ENCODE peak calls at places on chromosomes 16 and 17, in ten cellular contexts. W is CD8-positive, alpha-beta T cell; O is uterus; P is PC-3; N is tibial nerve; B is A549; D is neural progenitor cell; Z is breast epithelium; Q is sigmoid colon; E is heart left ventricle. T is an unnamed sample.

GRCh38 chr17:73131993-73132595 is 32.7 kb upstream of the SSTR2 start:
- DNase-seq in B (no peak), E (no peak), Z (no peak), O (no peak), Q (no peak), N (no peak), W (no peak), P (no peak), D (peak; percentile 68), T (no peak)

GRCh38 chr17:73231363-73231762 is 30.3 kb downstream of the CPSF4L start:
- DNase-seq in Q (no peak), O (no peak), D (no peak), Z (no peak), E (no peak), P (peak; percentile 35), N (no peak), B (peak; percentile 43), W (no peak), T (peak; percentile 13)

GRCh38 chr17:40362696-40363479 is 1.6 kb downstream of the GJD3 start:
- DNase-seq in O (no peak), B (peak; percentile 97), E (peak; percentile 85), N (no peak), P (peak; percentile 75), W (peak; percentile 78), Q (peak; percentile 79), Z (peak; percentile 82), D (peak; percentile 92), T (peak; percentile 76)

GRCh38 chr17:27947005-27947406 is 53.8 kb upstream of the LYRM9 start:
- DNase-seq in B (no peak), Z (no peak), Q (no peak), N (no peak), W (no peak), E (no peak), P (no peak), D (peak; percentile 52), O (no peak), T (no peak)

GRCh38 chr16:13376174-13376573 is 474.8 kb downstream of the SHISA9 start:
- DNase-seq in O (no peak), N (no peak), Z (no peak), D (no peak), P (no peak), E (no peak), Q (no peak), B (no peak), W (no peak), T (no peak)

GRCh38 chr17:74820037-74820436 is 39.6 kb downstream of the GRIN2C start:
- DNase-seq in P (no peak), B (no peak), O (no peak), E (no peak), W (no peak), Q (no peak), Z (no peak), N (no peak), D (no peak), T (no peak)

GRCh38 chr16:16143038-16143763 is 80.1 kb downstream of the ABCC6 start:
- DNase-seq in P (peak; percentile 14), E (no peak), O (no peak), N (no peak), Z (no peak), W (no peak), D (peak; percentile 37), B (peak; percentile 69), Q (no peak), T (peak; percentile 32)

GRCh38 chr16:84729716-84730320 is 30.0 kb downstream of the USP10 start:
- DNase-seq in N (no peak), Z (no peak), E (no peak), B (no peak), O (no peak), P (peak; percentile 37), D (no peak), W (no peak), Q (no peak), T (no peak)

GRCh38 chr16:70252355-70252988 is 732 bp upstream of the EXOSC6 start:
- DNase-seq in W (no peak), P (no peak), O (no peak), B (peak; percentile 30), E (no peak), N (no peak), Q (no peak), D (peak; percentile 63), Z (no peak), T (no peak)

GRCh38 chr16:75074920-75075687 is 41.5 kb downstream of the LDHD start:
- DNase-seq in B (no peak), Q (no peak), D (no peak), N (no peak), E (peak; percentile 72), P (no peak), Z (no peak), W (peak; percentile 87), O (no peak), T (no peak)

GRCh38 chr17:79137791-79138190 is 63.2 kb downstream of the ENGASE start:
- DNase-seq in N (no peak), Z (no peak), Q (no peak), P (no peak), D (no peak), O (no peak), E (no peak), B (no peak), W (no peak), T (no peak)

GRCh38 chr16:73054732-73055481 is 7.0 kb upstream of the ZFHX3 start:
- DNase-seq in B (no peak), E (no peak), Q (peak; percentile 27), N (no peak), D (no peak), P (peak; percentile 77), Z (no peak), W (no peak), O (no peak), T (no peak)

GRCh38 chr17:7883781-7884386 is 4.7 kb upstream of the CHD3 start:
- DNase-seq in Q (no peak), B (peak; percentile 57), O (no peak), D (no peak), E (no peak), Z (no peak), W (peak; percentile 43), P (peak; percentile 18), N (no peak), T (no peak)

DNA sequence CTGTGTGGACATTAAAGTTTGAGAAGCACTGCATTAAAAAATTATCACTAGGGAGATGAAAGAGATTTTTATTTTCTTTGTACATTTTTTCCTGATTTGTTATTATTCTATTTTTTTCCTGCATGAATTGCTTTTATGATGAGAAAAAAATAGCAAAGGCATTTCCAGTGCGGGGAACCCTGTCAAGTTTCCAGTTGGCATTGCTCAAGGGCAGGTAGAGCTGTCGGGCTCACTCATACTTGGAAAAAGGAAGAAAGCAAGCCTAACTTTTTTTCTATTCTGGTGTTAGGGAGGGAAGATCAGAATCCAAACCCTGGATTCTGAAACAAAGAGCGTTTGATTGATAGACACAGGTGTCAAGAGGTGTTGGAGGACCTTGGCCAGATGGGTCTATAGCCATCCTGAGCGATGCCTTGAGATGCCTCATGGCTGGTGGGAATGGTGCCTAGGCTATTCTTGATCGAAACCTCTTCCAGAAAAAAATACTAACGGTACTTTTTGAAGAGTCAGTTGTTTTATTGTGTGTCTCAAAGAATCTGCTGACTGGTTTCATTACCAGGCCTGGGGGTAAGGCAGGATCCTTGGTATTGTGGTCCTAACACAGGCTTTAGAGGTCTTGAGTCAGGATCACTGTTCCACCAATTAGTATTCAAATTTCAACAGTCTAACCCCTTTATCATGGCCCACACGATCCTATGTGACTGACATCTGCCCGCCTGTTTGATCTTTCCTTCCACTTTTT is 20.1 kb downstream of the SNX29 start:
- DNase-seq in B (no peak), Z (no peak), P (no peak), D (no peak), W (no peak), N (no peak), Q (no peak), O (no peak), E (no peak), T (no peak)
- H3K4me1 ChIP-seq in B (no peaks in the 10 kb centered on the region), Z (no peaks in the 10 kb centered on the region), P (no peaks in the 10 kb centered on the region), D (peaks cover 18% of the 10 kb centered on the region), W (no peaks in the 10 kb centered on the region), N (peaks cover 7% of the 10 kb centered on the region), Q (no peaks in the 10 kb centered on the region), O (no peaks in the 10 kb centered on the region), E (peaks cover 16% of the 10 kb centered on the region), T (no peaks in the 10 kb centered on the region)

GRCh38 chr17:56309897-56310296 is 156.6 kb downstream of the ANKFN1 start:
- DNase-seq in O (no peak), B (no peak), Z (no peak), P (no peak), N (no peak), Q (no peak), W (no peak), D (no peak), E (no peak), T (no peak)

GRCh38 chr17:56300191-56300590 is 146.9 kb downstream of the ANKFN1 start:
- DNase-seq in N (no peak), W (no peak), B (no peak), E (no peak), Q (no peak), D (no peak), O (no peak), Z (no peak), P (no peak), T (no peak)

GRCh38 chr17:56310780-56311179 is 157.5 kb downstream of the ANKFN1 start:
- DNase-seq in N (no peak), P (no peak), D (no peak), W (no peak), B (no peak), Z (no peak), Q (no peak), E (no peak), O (no peak), T (no peak)

GRCh38 chr17:56305017-56305416 is 151.7 kb downstream of the ANKFN1 start:
- DNase-seq in N (no peak), W (no peak), D (no peak), B (no peak), Z (no peak), Q (no peak), P (peak; percentile 11), O (no peak), E (no peak), T (no peak)
- TF ChIP-seq CTCF in N (no peak), W (no peak), D (no peak), B (no peak), Z (no peak), Q (no peak), P (no peak), O (no peak), E (no peak), T (no peak)

DNA sequence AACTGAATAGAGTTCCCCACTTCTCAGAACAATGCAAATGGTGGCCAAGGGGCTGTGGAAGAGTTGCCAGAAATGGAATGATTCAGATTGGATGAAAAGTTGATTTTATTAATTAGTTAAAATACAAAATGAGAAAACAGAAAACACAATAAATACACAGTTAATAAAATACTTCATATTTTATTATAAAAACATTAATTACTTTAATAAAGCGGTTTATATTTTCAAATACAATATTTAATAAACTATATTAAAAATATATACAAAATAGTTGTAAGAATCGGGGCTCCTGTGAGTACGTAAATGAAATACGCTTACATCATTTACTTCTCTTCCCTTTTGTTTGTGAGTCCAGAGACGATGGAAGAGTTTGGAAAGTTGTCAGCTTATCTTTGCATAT is 507.6 kb downstream of the WWOX start:
- DNase-seq in E (no peak), W (no peak), Z (no peak), P (no peak), D (no peak), B (no peak), Q (no peak), N (no peak), O (no peak), T (no peak)
- H3K4me1 ChIP-seq in E (peaks cover 13% of the 10 kb centered on the region), W (no peaks in the 10 kb centered on the region), Z (no peaks in the 10 kb centered on the region), P (no peaks in the 10 kb centered on the region), D (peaks cover 44% of the 10 kb centered on the region), B (no peaks in the 10 kb centered on the region), Q (no peaks in the 10 kb centered on the region), N (no peaks in the 10 kb centered on the region), O (no peaks in the 10 kb centered on the region), T (no peaks in the 10 kb centered on the region)

GRCh38 chr17:45722161-45722560 is 62.0 kb upstream of the CRHR1 start:
- DNase-seq in E (no peak), N (no peak), W (no peak), D (peak; percentile 83), Q (no peak), P (peak; percentile 69), B (peak; percentile 85), Z (no peak), O (no peak), T (no peak)
- TF ChIP-seq CTCF in E (no peak), N (no peak), W (no peak), D (peak; percentile 70), Q (no peak), P (peak; percentile 78), B (peak; percentile 39), Z (no peak), O (no peak), T (no peak)